ENCODE peak calls at places on chromosomes 5 and 9, in four cellular contexts. One of them, this sample, is unnamed.

GRCh38 chr5:66989286-66989685 is 207.3 kb downstream of the CD180 start:
- DNase-seq in activated CD4-positive, alpha-beta T cell treated with anti-CD3 and anti-CD28 coated beads, Interleukin-2, amount 50 U/mL, for 4 hours: no peak
- DNase-seq in iPS-NIHi11: no peak
- DNase-seq in effector CD8-positive, alpha-beta T cell: no peak
- DNase-seq in this sample: no peak

GRCh38 chr9:88661759-88662158 is 126.8 kb downstream of the NXNL2 start:
- DNase-seq in activated CD4-positive, alpha-beta T cell treated with anti-CD3 and anti-CD28 coated beads, Interleukin-2, amount 50 U/mL, for 4 hours: no peak
- DNase-seq in iPS-NIHi11: no peak
- DNase-seq in effector CD8-positive, alpha-beta T cell: no peak
- DNase-seq in this sample: no peak

GRCh38 chr9:134286513-134287245 is 39.6 kb upstream of the RXRA start:
- DNase-seq in activated CD4-positive, alpha-beta T cell treated with anti-CD3 and anti-CD28 coated beads, Interleukin-2, amount 50 U/mL, for 4 hours: no peak
- DNase-seq in iPS-NIHi11: no peak
- DNase-seq in effector CD8-positive, alpha-beta T cell: no peak
- DNase-seq in this sample: no peak

GRCh38 chr9:93020151-93020550 is 38.4 kb upstream of the SUSD3 start:
- DNase-seq in activated CD4-positive, alpha-beta T cell treated with anti-CD3 and anti-CD28 coated beads, Interleukin-2, amount 50 U/mL, for 4 hours: no peak
- DNase-seq in iPS-NIHi11: no peak
- DNase-seq in effector CD8-positive, alpha-beta T cell: no peak
- DNase-seq in this sample: no peak

GRCh38 chr5:39274388-39275085 is 55.2 kb upstream of the FYB1 start:
- DNase-seq in activated CD4-positive, alpha-beta T cell treated with anti-CD3 and anti-CD28 coated beads, Interleukin-2, amount 50 U/mL, for 4 hours: no peak
- DNase-seq in iPS-NIHi11: no peak
- DNase-seq in effector CD8-positive, alpha-beta T cell: no peak
- DNase-seq in this sample: peak; percentile 4

GRCh38 chr5:107063511-107063910 is 607.2 kb downstream of the EFNA5 start:
- DNase-seq in activated CD4-positive, alpha-beta T cell treated with anti-CD3 and anti-CD28 coated beads, Interleukin-2, amount 50 U/mL, for 4 hours: no peak
- DNase-seq in iPS-NIHi11: no peak
- DNase-seq in effector CD8-positive, alpha-beta T cell: no peak
- DNase-seq in this sample: no peak

GRCh38 chr5:50595199-50595598 is 71.2 kb upstream of the PARP8 start:
- DNase-seq in activated CD4-positive, alpha-beta T cell treated with anti-CD3 and anti-CD28 coated beads, Interleukin-2, amount 50 U/mL, for 4 hours: no peak
- DNase-seq in iPS-NIHi11: no peak
- DNase-seq in effector CD8-positive, alpha-beta T cell: no peak
- DNase-seq in this sample: no peak

GRCh38 chr9:75651709-75652108 is 238.8 kb upstream of the PCSK5 start:
- DNase-seq in activated CD4-positive, alpha-beta T cell treated with anti-CD3 and anti-CD28 coated beads, Interleukin-2, amount 50 U/mL, for 4 hours: no peak
- DNase-seq in iPS-NIHi11: no peak
- DNase-seq in effector CD8-positive, alpha-beta T cell: no peak
- DNase-seq in this sample: no peak

GRCh38 chr9:38039090-38039906 is 29.7 kb downstream of the SHB start:
- DNase-seq in activated CD4-positive, alpha-beta T cell treated with anti-CD3 and anti-CD28 coated beads, Interleukin-2, amount 50 U/mL, for 4 hours: no peak
- DNase-seq in iPS-NIHi11: no peak
- DNase-seq in effector CD8-positive, alpha-beta T cell: no peak
- DNase-seq in this sample: no peak

GRCh38 chr5:57442080-57442839 is 40.4 kb downstream of the ACTBL2 start:
- DNase-seq in activated CD4-positive, alpha-beta T cell treated with anti-CD3 and anti-CD28 coated beads, Interleukin-2, amount 50 U/mL, for 4 hours: no peak
- DNase-seq in iPS-NIHi11: no peak
- DNase-seq in effector CD8-positive, alpha-beta T cell: no peak
- DNase-seq in this sample: no peak

GRCh38 chr5:116990010-116990409 is 415.4 kb upstream of the SEMA6A start:
- DNase-seq in activated CD4-positive, alpha-beta T cell treated with anti-CD3 and anti-CD28 coated beads, Interleukin-2, amount 50 U/mL, for 4 hours: no peak
- DNase-seq in iPS-NIHi11: no peak
- DNase-seq in effector CD8-positive, alpha-beta T cell: no peak
- DNase-seq in this sample: no peak

GRCh38 chr5:114120166-114120565 is 241.7 kb upstream of the KCNN2 start:
- DNase-seq in activated CD4-positive, alpha-beta T cell treated with anti-CD3 and anti-CD28 coated beads, Interleukin-2, amount 50 U/mL, for 4 hours: no peak
- DNase-seq in iPS-NIHi11: no peak
- DNase-seq in effector CD8-positive, alpha-beta T cell: no peak
- DNase-seq in this sample: no peak